ENCODE peak calls at places on chromosomes 16 and 17, in four cellular contexts. A, C, O and T are unnamed samples.

GRCh38 chr17:1597861-1598342 is 30.7 kb downstream of the SLC43A2 start:
- DNase-seq in A (peak), C (no peak), O (no peak), T (no peak)

GRCh38 chr16:10564591-10564990 is 15.8 kb downstream of the EMP2 start:
- DNase-seq in A (no peak), C (no peak), O (no peak), T (no peak)

GRCh38 chr17:33234930-33235685 is 58.0 kb downstream of the ASIC2 start:
- DNase-seq in A (peak), C (no peak), O (peak), T (peak)

GRCh38 chr17:40317345-40317873 is 8.4 kb downstream of the RARA start:
- DNase-seq in A (peak), C (peak), O (peak), T (peak)

GRCh38 chr16:69711115-69711740 is 15.1 kb downstream of the NQO1 start:
- DNase-seq in A (peak), C (no peak), O (peak), T (no peak)

GRCh38 chr17:75457047-75457654 is 716 bp downstream of the TMEM94 start:
- DNase-seq in A (peak), C (peak), O (peak), T (peak)

GRCh38 chr17:59734226-59734625 is 26.8 kb downstream of the VMP1 start:
- DNase-seq in A (no peak), C (no peak), O (no peak), T (no peak)

GRCh38 chr16:17470871-17471744 is at the start of gene XYLT1:
- DNase-seq in A (peak), C (peak), O (peak), T (peak)

GRCh38 chr17:145671-146541 is 8.5 kb downstream of the SCGB1C2 start:
- DNase-seq in A (no peak), C (no peak), O (no peak), T (peak)

GRCh38 chr16:59540621-59541020 is 806.5 kb upstream of the GOT2 start:
- DNase-seq in A (no peak), C (no peak), O (peak), T (no peak)

GRCh38 chr17:59503489-59503888 is 61.9 kb upstream of the DHX40 start:
- DNase-seq in A (no peak), C (no peak), O (no peak), T (no peak)

GRCh38 chr17:12729086-12729485 is 60.2 kb upstream of the ARHGAP44 start:
- DNase-seq in A (no peak), C (no peak), O (peak), T (no peak)

GRCh38 chr17:17669081-17669850 is 12.0 kb upstream of the RAI1 start:
- DNase-seq in A (no peak), C (no peak), O (peak), T (no peak)

GRCh38 chr16:85221081-85221809 is 109.0 kb upstream of the CIBAR2 start:
- DNase-seq in A (no peak), C (no peak), O (no peak), T (no peak)

GRCh38 chr16:50695017-50696000 is 1.9 kb downstream of the NOD2 start:
- DNase-seq in A (no peak), C (peak), O (no peak), T (no peak)

GRCh38 chr17:5485270-5486205 is at the start of gene DERL2:
- DNase-seq in A (peak), C (no peak), O (peak), T (no peak)

GRCh38 chr16:149024-149675 is 3.3 kb upstream of the HBZ start:
- DNase-seq in A (no peak), C (no peak), O (peak), T (no peak)

GRCh38 chr16:4968879-4969278 is 10.7 kb downstream of the SEC14L5 start:
- DNase-seq in A (no peak), C (no peak), O (no peak), T (no peak)

GRCh38 chr16:26598061-26598460 is 468.7 kb upstream of the C16orf82 start:
- DNase-seq in A (no peak), C (peak), O (no peak), T (no peak)

GRCh38 chr17:32111141-32111771 is 31.0 kb upstream of the RHOT1 start:
- DNase-seq in A (no peak), C (peak), O (peak), T (no peak)

GRCh38 chr17:66167189-66167815 is 24.6 kb downstream of the CEP112 start:
- DNase-seq in A (no peak), C (no peak), O (no peak), T (no peak)

GRCh38 chr16:11586375-11586855 is 304 bp downstream of the LITAF start:
- DNase-seq in A (no peak), C (no peak), O (no peak), T (peak)

GRCh38 chr17:55764610-55765009 is 13.8 kb downstream of the PCTP start:
- DNase-seq in A (no peak), C (no peak), O (no peak), T (no peak)

GRCh38 chr16:80527297-80527696 is 13.5 kb upstream of the DYNLRB2 start:
- DNase-seq in A (peak), C (peak), O (peak), T (no peak)

GRCh38 chr17:38476549-38476948 is 48.3 kb downstream of the ARHGAP23 start:
- DNase-seq in A (no peak), C (no peak), O (no peak), T (peak)

GRCh38 chr17:27549251-27549919 is 81.6 kb upstream of the LGALS9 start:
- DNase-seq in A (no peak), C (no peak), O (no peak), T (no peak)

GRCh38 chr17:46020023-46020735 is 21.1 kb downstream of the STH start:
- DNase-seq in A (no peak), C (no peak), O (no peak), T (peak)

DNA sequence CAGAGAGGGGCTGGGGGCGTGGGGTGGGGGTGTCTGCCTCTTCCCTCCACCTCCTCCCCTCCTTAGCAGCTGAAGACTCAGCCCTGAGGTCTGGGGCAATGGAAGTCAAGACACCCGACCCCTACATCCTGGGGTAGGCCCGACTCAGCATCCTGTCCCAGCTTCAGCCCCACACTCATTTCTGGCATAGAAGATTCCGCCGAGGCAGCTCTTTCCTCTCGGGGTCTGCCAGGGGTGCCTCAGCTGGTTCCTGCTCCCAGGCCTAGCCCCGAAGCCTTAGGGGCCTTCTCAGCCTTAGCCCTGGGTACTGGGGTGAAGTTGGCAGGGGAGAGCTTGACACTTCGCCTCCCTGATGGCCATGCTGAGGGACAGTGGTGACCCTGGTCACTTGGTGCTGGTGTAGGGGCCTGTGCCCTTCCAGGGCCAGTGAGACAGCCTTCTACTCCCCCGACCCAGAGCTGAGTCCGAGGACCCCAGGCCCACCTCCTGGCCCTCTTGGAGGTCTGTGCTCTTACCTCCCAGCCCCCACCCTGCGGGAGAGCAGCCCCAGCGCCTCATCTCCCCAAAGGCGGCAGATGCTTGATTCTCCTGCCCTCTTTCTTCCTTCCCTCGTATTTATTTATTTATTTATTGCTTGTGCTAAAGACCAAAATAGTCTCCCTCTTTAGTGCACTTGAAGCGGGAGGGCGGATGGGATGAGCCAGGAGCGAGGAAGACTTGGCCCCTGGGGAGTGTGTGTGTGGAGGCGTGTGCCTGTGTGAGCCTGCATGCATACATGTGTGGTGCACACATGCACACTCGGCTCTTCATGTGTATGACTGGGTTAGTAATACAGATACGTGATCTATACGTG is 42.5 kb downstream of the KCNJ12 start:
- DNase-seq in A (no peak), C (peak), O (no peak), T (peak)
- H3K4me3 ChIP-seq in A (no peak), C (no peak), O (no peak), T (no peak)

GRCh38 chr17:73341350-73342056 is 29.7 kb upstream of the CDC42EP4 start:
- DNase-seq in A (no peak), C (no peak), O (no peak), T (no peak)
- H3K27ac ChIP-seq in A (peak), C (peak), O (no peak), T (no peak)

DNA sequence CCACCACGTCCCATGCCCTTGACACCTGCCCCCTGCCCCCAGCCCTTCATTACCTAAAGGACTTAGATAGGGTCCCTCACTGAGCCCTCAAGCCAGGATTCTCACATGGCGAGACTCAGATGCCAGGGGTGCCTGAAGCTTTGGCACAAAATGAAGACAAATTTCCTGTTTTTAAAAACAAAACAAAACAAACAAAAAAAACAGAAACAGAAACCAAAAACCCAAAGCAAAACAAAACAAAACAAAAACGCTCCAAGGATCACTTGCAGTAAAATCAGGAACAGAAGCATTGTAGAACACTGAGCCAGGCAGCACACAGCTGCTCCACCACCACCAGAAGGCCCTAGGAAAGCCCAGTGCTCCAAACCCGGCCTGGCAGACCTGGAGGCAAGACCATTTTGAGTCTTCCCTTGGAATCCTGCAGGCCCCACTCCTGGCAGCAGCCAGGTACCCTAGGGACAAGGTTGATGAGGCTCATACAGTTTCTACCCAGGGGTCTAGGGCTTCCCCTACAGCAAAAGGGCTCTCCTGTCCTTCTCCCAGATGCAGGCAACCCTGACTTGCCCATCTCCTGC is 20.8 kb downstream of the MYO18A start:
- DNase-seq in A (no peak), C (no peak), O (no peak), T (peak)
- H3K9ac ChIP-seq in A (no peak), C (no peak), O (no peak), T (peak)

GRCh38 chr16:89765292-89765810 is 44.0 kb downstream of the ZNF276 start:
- DNase-seq in A (no peak), C (no peak), O (no peak), T (no peak)
- H3K4me3 ChIP-seq in A (no peak), C (no peak), O (no peak), T (no peak)

GRCh38 chr17:63820963-63821561 is 6.2 kb upstream of the PSMC5 start:
- DNase-seq in A (no peak), C (no peak), O (no peak), T (no peak)
- H3K27ac ChIP-seq in A (no peak), C (no peak), O (no peak), T (no peak)

GRCh38 chr17:7592422-7593021 is 2.6 kb upstream of the SOX15 start:
- DNase-seq in A (no peak), C (no peak), O (no peak), T (peak)

GRCh38 chr17:7591596-7591995 is 1.7 kb upstream of the SOX15 start:
- DNase-seq in A (no peak), C (no peak), O (no peak), T (peak)

GRCh38 chr17:7589204-7589868 is 558 bp downstream of the SOX15 start:
- DNase-seq in A (peak), C (peak), O (peak), T (peak)

GRCh38 chr17:7589891-7590611 is at the start of gene SOX15:
- DNase-seq in A (peak), C (peak), O (peak), T (peak)

DNA sequence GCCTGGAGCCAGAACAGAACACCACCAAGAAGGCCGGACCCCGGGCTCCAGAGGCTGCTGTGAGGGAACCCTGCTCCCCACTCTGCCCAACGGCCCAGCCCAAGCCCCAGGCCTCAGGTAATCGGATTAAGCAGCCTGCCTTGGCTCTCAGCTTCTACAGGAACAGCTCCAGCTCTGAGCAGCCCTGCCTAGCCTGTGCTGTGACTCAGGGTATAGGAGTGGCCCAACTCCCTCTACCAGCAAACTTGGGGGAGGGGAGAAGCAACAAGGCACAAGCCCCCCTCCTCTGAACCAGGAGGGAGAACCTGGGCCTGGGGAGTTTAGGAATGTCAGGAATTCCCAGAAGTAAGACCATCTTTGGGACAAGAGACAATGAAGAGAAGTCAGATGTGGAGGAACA is 849 bp upstream of the SOX15 start:
- DNase-seq in A (peak), C (peak), O (peak), T (peak)
- H3K9ac ChIP-seq in A (peak), C (peak), O (no peak), T (no peak)

DNA sequence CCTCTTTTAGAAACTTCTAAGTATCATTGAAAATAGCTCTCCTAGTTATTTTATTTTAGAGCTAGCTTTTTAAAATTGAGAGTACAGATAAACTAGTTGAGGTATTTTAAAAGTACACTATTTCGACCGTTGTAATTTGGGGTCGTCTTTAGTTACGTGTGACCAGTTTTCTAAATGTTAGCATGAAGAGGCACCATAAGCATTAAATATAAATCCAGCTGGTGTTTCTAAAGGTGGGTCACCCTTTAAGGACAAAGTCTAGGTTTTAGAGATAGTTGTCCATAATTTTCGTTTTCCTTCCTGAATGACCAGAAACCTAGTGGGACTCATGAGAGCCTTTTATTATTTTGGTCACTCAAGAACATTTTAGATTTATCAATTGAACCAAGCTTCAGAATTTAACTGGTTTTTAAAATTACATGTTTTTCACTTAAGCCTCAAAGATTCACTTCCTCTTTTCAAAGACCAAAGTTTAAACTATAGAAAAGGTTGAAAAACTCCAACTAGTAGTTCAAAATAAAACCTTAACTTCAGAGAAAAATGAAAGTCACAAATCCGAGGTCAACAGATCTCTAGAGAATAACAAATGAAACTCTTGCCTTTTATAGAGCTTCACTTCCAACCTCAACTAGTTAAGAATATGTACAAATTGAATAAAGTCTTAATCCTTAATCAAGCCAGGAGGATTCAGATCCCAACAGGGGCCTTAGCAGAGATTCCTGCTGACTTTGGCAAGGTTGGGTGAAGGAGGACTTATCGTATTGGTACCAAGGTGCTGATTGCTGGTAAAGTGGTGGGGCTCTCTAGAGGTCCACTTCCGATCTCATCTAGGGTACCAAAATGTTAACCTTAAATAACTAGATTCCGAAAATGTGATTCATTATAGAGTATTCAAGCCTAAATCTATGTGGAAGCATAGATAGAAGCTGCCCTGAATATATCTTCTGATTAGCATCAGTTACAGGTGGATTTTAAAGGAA is 32.5 kb downstream of the PHKB start:
- DNase-seq in A (no peak), C (no peak), O (no peak), T (no peak)
- H3K4me3 ChIP-seq in A (no peak), C (no peak), O (no peak), T (peak)

GRCh38 chr17:48240122-48240521 is 132.6 kb downstream of the SNX11 start:
- DNase-seq in A (no peak), C (no peak), O (no peak), T (no peak)

GRCh38 chr17:48239603-48239995 is 132.0 kb downstream of the SNX11 start:
- DNase-seq in A (no peak), C (no peak), O (no peak), T (no peak)

GRCh38 chr17:48238933-48239602 is 131.5 kb downstream of the SNX11 start:
- DNase-seq in A (no peak), C (no peak), O (no peak), T (no peak)

GRCh38 chr17:48234922-48235321 is 127.4 kb downstream of the SNX11 start:
- DNase-seq in A (no peak), C (no peak), O (no peak), T (no peak)

GRCh38 chr17:48236681-48237134 is 129.1 kb downstream of the SNX11 start:
- DNase-seq in A (peak), C (no peak), O (peak), T (no peak)
- H3K27ac ChIP-seq in A (peak), C (no peak), O (no peak), T (no peak)

GRCh38 chr16:31081428-31082351 is 7.1 kb downstream of the PRSS53 start:
- DNase-seq in A (no peak), C (no peak), O (no peak), T (no peak)
- H3K9ac ChIP-seq in A (no peak), C (no peak), O (no peak), T (no peak)

GRCh38 chr17:78058001-78058400 is 70.6 kb downstream of the TMC6 start:
- DNase-seq in A (no peak), C (no peak), O (no peak), T (no peak)

GRCh38 chr17:78053777-78054468 is 74.6 kb downstream of the TMC6 start:
- DNase-seq in A (peak), C (no peak), O (no peak), T (no peak)

GRCh38 chr17:78051186-78051972 is 77.2 kb downstream of the TMC6 start:
- DNase-seq in A (no peak), C (no peak), O (no peak), T (no peak)

GRCh38 chr17:78058581-78058980 is 70.0 kb downstream of the TMC6 start:
- DNase-seq in A (no peak), C (no peak), O (no peak), T (no peak)

GRCh38 chr17:78057113-78057740 is 71.3 kb downstream of the TMC6 start:
- DNase-seq in A (no peak), C (no peak), O (no peak), T (no peak)
- H3K4me3 ChIP-seq in A (no peak), C (no peak), O (no peak), T (no peak)